ENCODE peak calls at places on chromosomes 12 and 14, in six cellular contexts. M, T, E, U, I and D are unnamed samples.

GRCh38 chr14:72783741-72784140 is 110.2 kb downstream of the DPF3 start:
- DNase-seq in M (no peak), U (no peak), T (no peak), I (no peak), E (no peak), D (no peak)

GRCh38 chr14:22908601-22909000 is 10.3 kb downstream of the RBM23 start:
- DNase-seq in E (no peak), M (no peak), T (no peak), I (no peak), U (no peak), D (no peak)

GRCh38 chr12:58509116-58509885 is 411.0 kb downstream of the LRIG3 start:
- DNase-seq in U (no peak), I (peak), T (no peak), M (no peak), E (no peak), D (no peak)

GRCh38 chr12:1646908-1647669 is 18.1 kb downstream of the WNT5B start:
- DNase-seq in U (no peak), E (no peak), T (no peak), I (no peak), M (no peak), D (no peak)

GRCh38 chr12:92719674-92720073 is 16.9 kb downstream of the PLEKHG7 start:
- DNase-seq in M (no peak), T (no peak), E (no peak), U (no peak), I (no peak), D (no peak)

GRCh38 chr12:26017484-26018211 is 59.2 kb downstream of the RASSF8 start:
- DNase-seq in T (no peak), E (peak), M (no peak), U (no peak), I (peak), D (peak)

GRCh38 chr14:102819790-102820330 is 42.6 kb downstream of the TRAF3 start:
- DNase-seq in E (no peak), M (no peak), U (no peak), I (no peak), T (no peak), D (no peak)

GRCh38 chr14:85024931-85025330 is 505.0 kb upstream of the FLRT2 start:
- DNase-seq in M (no peak), U (no peak), I (no peak), E (no peak), T (no peak), D (no peak)

GRCh38 chr14:96400495-96400894 is 8.6 kb downstream of the AK7 start:
- DNase-seq in U (no peak), I (no peak), E (no peak), M (no peak), T (no peak), D (no peak)

GRCh38 chr12:60630796-60631195 is 1035.0 kb downstream of the SLC16A7 start:
- DNase-seq in U (no peak), E (no peak), T (no peak), M (no peak), I (no peak), D (no peak)

GRCh38 chr12:2154050-2154449 is 101.3 kb downstream of the CACNA1C start:
- DNase-seq in M (no peak), U (no peak), I (no peak), E (no peak), T (no peak), D (no peak)

GRCh38 chr14:89283327-89284060 is 133.5 kb downstream of the FOXN3 start:
- DNase-seq in M (peak), E (no peak), I (no peak), T (no peak), U (no peak), D (no peak)

GRCh38 chr12:93705237-93705636 is 28.1 kb downstream of the CRADD start:
- DNase-seq in M (no peak), E (no peak), I (no peak), U (no peak), T (no peak), D (no peak)

GRCh38 chr12:47686645-47687240 is 19.1 kb downstream of the RPAP3 start:
- DNase-seq in I (peak), U (no peak), M (no peak), T (no peak), E (no peak), D (no peak)

GRCh38 chr12:68611094-68611818 is 557 bp downstream of the RAP1B start:
- DNase-seq in M (peak), I (peak), E (peak), T (peak), U (peak), D (peak)
- TF ChIP-seq POLR2A in M (no peak), I (no peak), E (peak), T (peak), U (peak), D (no peak)

GRCh38 chr12:39613525-39613924 is 6.1 kb downstream of the ABCD2 start:
- DNase-seq in U (no peak), E (no peak), T (no peak), I (no peak), M (no peak), D (no peak)
- H3K4me3 ChIP-seq in U (no peak), E (no peak), T (no peak), I (no peak), M (no peak), D (no peak)

GRCh38 chr12:122788387-122788786 is 14.0 kb downstream of the CCDC62 start:
- DNase-seq in M (no peak), T (no peak), E (no peak), I (no peak), U (no peak), D (no peak)
- H3K27ac ChIP-seq in M (no peak), T (no peak), E (no peak), I (no peak), U (no peak), D (no peak)

GRCh38 chr12:49322708-49323523 is at the start of gene TROAP:
- DNase-seq in I (peak), T (peak), M (peak), U (peak), E (peak), D (peak)
- TF ChIP-seq POLR2A in I (peak), T (peak), M (no peak), U (no peak), E (peak), D (peak)

DNA sequence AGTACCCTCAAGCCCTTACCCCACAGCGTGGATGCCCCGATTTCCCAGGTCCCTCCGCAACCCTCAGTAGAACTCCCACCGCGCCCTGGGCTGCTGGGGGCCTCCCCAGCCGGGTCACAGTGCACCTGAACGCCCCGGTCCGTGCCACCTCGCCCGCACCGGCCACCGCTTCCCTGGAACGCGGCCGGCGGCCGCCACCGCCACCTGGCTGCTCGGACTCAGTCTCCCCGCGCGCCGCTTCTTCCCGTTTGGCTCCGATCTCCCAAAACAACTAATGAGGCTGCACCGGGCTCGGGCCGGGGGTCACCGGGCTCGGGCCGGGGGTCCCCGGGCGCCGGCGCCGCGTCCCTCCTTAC is 1.0 kb downstream of the ITPK1 start:
- DNase-seq in U (peak), I (no peak), M (no peak), E (no peak), T (peak), D (no peak)
- H3K4me3 ChIP-seq in U (peak), I (peak), M (peak), E (peak), T (peak), D (peak)

GRCh38 chr14:101809671-101810514 is 48.4 kb downstream of the PPP2R5C start:
- DNase-seq in T (peak), U (peak), I (peak), E (peak), M (peak), D (peak)

GRCh38 chr14:101813833-101814232 is 52.3 kb downstream of the PPP2R5C start:
- DNase-seq in M (no peak), U (no peak), I (no peak), E (no peak), T (no peak), D (no peak)

GRCh38 chr14:101810897-101811620 is 49.5 kb downstream of the PPP2R5C start:
- DNase-seq in I (no peak), E (no peak), M (no peak), T (no peak), U (no peak), D (no peak)

GRCh38 chr14:101813171-101813759 is 51.8 kb downstream of the PPP2R5C start:
- DNase-seq in E (peak), U (no peak), I (no peak), M (no peak), T (no peak), D (no peak)

GRCh38 chr14:101812071-101812470 is 50.6 kb downstream of the PPP2R5C start:
- DNase-seq in U (no peak), M (no peak), I (no peak), T (no peak), E (no peak), D (no peak)
- H3K27ac ChIP-seq in U (no peak), M (peak), I (no peak), T (peak), E (peak), D (peak)

GRCh38 chr14:92751819-92752218 is 3.4 kb upstream of the LGMN start:
- DNase-seq in E (no peak), U (no peak), I (no peak), M (no peak), T (no peak), D (no peak)

GRCh38 chr14:92747701-92748258 is 647 bp downstream of the LGMN start:
- DNase-seq in U (peak), T (no peak), I (no peak), E (no peak), M (no peak), D (no peak)

GRCh38 chr14:92744198-92744597 is 4.2 kb downstream of the LGMN start:
- DNase-seq in I (no peak), T (no peak), E (no peak), U (no peak), M (no peak), D (no peak)

GRCh38 chr14:92753250-92753649 is 4.8 kb upstream of the LGMN start:
- DNase-seq in E (no peak), T (peak), U (no peak), I (no peak), M (no peak), D (no peak)

GRCh38 chr14:92748259-92749016 is at the start of gene LGMN:
- DNase-seq in E (peak), T (peak), I (peak), M (peak), U (peak), D (peak)
- TF ChIP-seq POLR2A in E (peak), T (peak), I (peak), M (peak), U (peak), D (peak)

DNA sequence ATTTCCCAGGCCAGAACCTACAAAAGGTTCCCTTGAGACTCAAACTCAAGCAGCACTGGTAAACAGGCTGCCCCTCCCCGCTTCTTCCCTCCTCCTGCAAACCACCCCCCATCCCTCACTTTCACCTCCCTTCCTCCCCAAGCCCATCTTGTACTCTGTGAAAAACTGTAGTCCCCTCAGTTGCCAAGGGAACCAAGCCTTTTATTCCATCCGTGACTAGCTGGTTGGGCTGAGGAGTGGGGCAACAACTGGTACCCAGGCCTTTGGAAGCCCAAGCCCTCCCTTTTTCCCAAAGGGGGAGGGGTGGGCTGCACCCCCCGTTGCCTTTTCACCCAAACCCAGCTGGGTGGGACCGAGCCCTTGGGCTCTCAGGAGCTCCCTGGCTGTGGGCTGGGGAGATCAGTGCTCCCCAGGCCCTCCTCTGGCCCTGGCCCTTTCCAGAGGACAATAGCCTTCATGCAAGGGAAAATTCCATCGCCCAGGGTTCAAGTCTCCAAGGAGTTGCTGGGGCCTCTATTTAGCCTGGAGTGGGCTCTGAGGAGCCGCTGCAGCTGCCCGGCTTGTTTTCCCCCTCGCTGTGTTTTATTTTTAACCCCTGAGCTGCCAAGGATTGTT is 61.9 kb downstream of the ZFP36L1 start:
- DNase-seq in I (no peak), U (no peak), E (no peak), M (no peak), T (no peak), D (no peak)
- H3K4me3 ChIP-seq in I (no peak), U (no peak), E (no peak), M (no peak), T (no peak), D (no peak)

GRCh38 chr12:4292266-4293063 is 18.9 kb downstream of the CCND2 start:
- DNase-seq in I (no peak), E (no peak), T (no peak), M (peak), U (no peak), D (no peak)
- H3K27ac ChIP-seq in I (no peak), E (peak), T (no peak), M (no peak), U (no peak), D (no peak)